ENCODE peak calls at places on chromosomes 3 and 15, in four cellular contexts. U, M, C and J are unnamed samples. For H3K9me3 and H3K27me3, the result is how much of the 10 kb centered on the place peaks cover.

GRCh38 chr3:29255854-29256696 is 24.8 kb upstream of the RBMS3 start:
- DNase-seq in U (no peak), M (no peak), C (peak), J (no peak)

GRCh38 chr3:8201011-8201410 is 300.6 kb upstream of the LMCD1 start:
- DNase-seq in U (no peak), M (no peak), C (no peak), J (no peak)

GRCh38 chr15:35068861-35069260 is 16.2 kb downstream of the NANOGP8 start:
- DNase-seq in U (no peak), M (no peak), C (no peak), J (no peak)

GRCh38 chr3:57893668-57894067 is 114.6 kb upstream of the FLNB start:
- DNase-seq in U (no peak), M (no peak), C (no peak), J (no peak)

GRCh38 chr3:110583373-110583935 is 488.2 kb upstream of the NECTIN3 start:
- DNase-seq in U (no peak), M (no peak), C (peak), J (no peak)

GRCh38 chr3:56761023-56761422 is 40.7 kb downstream of the ARHGEF3 start:
- DNase-seq in U (no peak), M (no peak), C (no peak), J (no peak)

GRCh38 chr3:168162172-168162571 is 66.4 kb upstream of the GOLIM4 start:
- DNase-seq in U (no peak), M (no peak), C (peak), J (no peak)

GRCh38 chr3:87766736-87767135 is 292.1 kb downstream of the CGGBP1 start:
- DNase-seq in U (no peak), M (no peak), C (no peak), J (no peak)

GRCh38 chr15:40969363-40969762 is 16.1 kb downstream of the CHAC1 start:
- DNase-seq in U (no peak), M (no peak), C (no peak), J (no peak)

GRCh38 chr3:27976933-27977332 is 254.8 kb upstream of the EOMES start:
- DNase-seq in U (no peak), M (no peak), C (peak), J (no peak)

GRCh38 chr15:97995881-97996603 is 35.5 kb downstream of the ARRDC4 start:
- DNase-seq in U (no peak), M (peak), C (peak), J (no peak)

GRCh38 chr3:194632211-194632982 is 822 bp downstream of the TMEM44 start:
- DNase-seq in U (peak), M (peak), C (peak), J (no peak)

GRCh38 chr3:111831840-111832239 is 27.2 kb upstream of the PHLDB2 start:
- DNase-seq in U (no peak), M (peak), C (no peak), J (no peak)

GRCh38 chr3:141452045-141452444 is 34.8 kb upstream of the RASA2 start:
- DNase-seq in U (no peak), M (peak), C (peak), J (no peak)

GRCh38 chr3:5017953-5018531 is 38.8 kb downstream of the BHLHE40 start:
- DNase-seq in U (no peak), M (no peak), C (peak), J (peak)

GRCh38 chr3:81650187-81650586 is 111.3 kb downstream of the GBE1 start:
- DNase-seq in U (no peak), M (no peak), C (no peak), J (no peak)

GRCh38 chr3:4799266-4800256 is 179.7 kb upstream of the BHLHE40 start:
- DNase-seq in U (no peak), M (no peak), C (no peak), J (no peak)

DNA sequence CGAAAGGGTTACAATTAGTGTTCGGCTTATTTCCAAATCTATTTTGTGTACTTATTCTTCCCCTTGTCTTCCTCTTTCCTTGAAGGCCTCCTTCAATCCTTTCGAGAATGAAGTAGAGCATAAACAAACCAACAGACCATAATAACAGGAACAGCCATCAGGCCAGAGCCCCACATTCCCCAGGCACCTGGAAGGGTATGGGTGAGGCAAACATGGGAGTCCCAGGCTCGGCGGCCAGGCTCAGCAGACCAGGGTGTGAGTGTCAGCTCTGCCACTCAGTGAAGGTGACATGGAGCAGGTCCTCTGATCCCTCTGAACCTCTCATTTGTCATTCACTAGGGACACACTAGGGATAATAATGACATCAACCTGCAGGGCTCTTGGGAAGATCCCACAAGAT is 13.8 kb downstream of the ALS2CL start:
- DNase-seq in U (no peak), M (no peak), C (no peak), J (no peak)
- H3K4me3 ChIP-seq in U (no peak), M (no peak), C (no peak), J (no peak)

DNA sequence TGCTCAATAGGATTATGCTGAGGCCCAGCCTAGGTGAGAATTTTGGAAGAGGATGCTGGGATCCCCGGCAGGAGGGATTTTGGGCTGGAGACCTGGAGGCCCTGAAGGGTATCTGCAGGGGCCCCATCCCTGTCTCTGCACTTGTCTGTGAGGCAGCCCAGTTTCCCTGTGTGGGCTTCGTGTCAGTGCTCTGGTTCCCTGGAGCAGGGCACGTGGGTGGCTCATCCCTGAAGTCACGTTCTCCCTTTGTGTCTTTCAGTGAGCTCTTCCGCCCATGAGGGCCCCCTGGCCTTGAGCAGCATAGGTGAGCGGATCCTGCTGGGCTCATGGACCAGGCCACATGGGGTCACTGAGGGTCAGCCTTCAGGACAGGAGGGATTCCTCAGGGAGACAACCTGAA is 217.9 kb downstream of the SNRPN start:
- DNase-seq in U (no peak), M (no peak), C (no peak), J (no peak)
- H3K9me3 ChIP-seq in U (under half), M (half or more), C (under half), J (under half)

DNA sequence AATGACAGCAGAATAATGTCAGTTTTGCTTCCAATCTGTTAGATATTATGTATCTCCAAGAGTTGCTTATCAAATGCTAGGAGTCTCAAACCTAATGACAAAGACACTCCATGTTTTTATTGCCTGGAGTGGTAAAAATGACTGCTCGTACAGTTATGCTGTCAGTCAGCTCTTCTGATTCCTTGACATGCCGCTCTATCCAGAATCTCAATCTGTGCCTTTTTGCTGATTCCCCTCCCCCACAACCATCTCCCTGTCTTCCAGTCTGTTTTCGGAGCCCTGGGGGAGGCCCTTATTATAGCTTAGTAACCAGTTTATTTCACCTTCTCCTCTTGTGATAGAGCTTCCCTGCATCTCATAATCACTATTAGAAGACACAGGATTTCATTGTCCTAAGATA is 2.6 kb downstream of the MKRN2 start:
- DNase-seq in U (no peak), M (no peak), C (no peak), J (no peak)
- H3K27me3 ChIP-seq in U (under half), M (under half), C (under half), J (under half)

DNA sequence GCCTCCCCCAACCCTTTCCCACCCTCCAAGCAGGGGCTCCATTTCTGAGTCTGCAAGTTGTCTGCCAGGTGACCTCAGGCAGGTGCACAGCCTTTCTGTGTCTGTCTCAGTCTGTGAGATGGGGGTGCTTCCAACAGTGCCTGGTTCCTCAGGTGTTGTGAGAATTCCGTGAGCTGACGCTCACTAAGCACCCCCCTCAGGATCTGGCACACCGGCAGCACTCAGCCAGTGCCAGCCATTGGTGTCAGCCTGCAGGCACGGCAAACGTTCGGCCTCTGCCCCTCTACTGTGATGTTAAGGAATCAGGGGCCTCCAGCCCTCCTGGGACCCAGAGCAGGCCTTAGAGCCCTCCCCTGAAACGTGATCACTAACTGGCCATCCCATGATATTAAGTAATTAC is 2.4 kb downstream of the KLF15 start:
- DNase-seq in U (no peak), M (no peak), C (no peak), J (peak)
- H3K4me3 ChIP-seq in U (no peak), M (no peak), C (no peak), J (peak)

DNA sequence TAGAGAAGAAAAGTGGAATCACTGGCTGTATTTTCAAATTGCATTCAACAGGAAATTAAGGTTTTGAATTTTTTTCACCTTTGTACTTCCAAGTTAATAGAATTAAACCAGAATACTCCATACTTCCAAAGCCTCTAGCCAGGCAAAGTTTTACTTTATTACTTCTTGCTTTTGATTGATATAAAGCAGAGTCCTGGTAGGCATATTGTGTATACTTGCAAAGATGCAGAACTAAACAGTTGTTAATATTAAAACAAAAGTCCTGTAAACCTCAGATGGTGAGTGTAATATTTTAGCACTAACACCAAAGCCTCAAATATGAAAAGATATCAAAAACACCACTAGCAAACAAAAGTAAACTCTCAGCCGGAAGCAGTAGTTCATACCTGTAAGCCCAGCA is 107.2 kb upstream of the C2CD4B start:
- DNase-seq in U (no peak), M (no peak), C (no peak), J (no peak)
- H3K9me3 ChIP-seq in U (under half), M (under half), C (under half), J (under half)

GRCh38 chr3:185511711-185512110 is 12.9 kb upstream of the TMEM41A start:
- DNase-seq in U (no peak), M (no peak), C (no peak), J (no peak)

GRCh38 chr3:185508330-185508729 is 9.5 kb upstream of the TMEM41A start:
- DNase-seq in U (no peak), M (no peak), C (no peak), J (no peak)

GRCh38 chr3:185504636-185505035 is 5.8 kb upstream of the TMEM41A start:
- DNase-seq in U (no peak), M (no peak), C (no peak), J (no peak)

GRCh38 chr3:185503467-185503975 is 4.7 kb upstream of the TMEM41A start:
- DNase-seq in U (no peak), M (no peak), C (no peak), J (no peak)

GRCh38 chr3:185507883-185508282 is 9.0 kb upstream of the TMEM41A start:
- DNase-seq in U (no peak), M (no peak), C (no peak), J (no peak)
- H3K27me3 ChIP-seq in U (under half), M (under half), C (under half), J (under half)

GRCh38 chr3:189624130-189624529 is 7.1 kb upstream of the TP63 start:
- DNase-seq in U (no peak), M (no peak), C (no peak), J (no peak)
- H3K4me3 ChIP-seq in U (no peak), M (no peak), C (no peak), J (no peak)

GRCh38 chr3:145251311-145251710 is 909.7 kb downstream of the PLOD2 start:
- DNase-seq in U (no peak), M (no peak), C (no peak), J (no peak)
- H3K9me3 ChIP-seq in U (under half), M (under half), C (under half), J (under half)

GRCh38 chr15:73873889-73874511 is 636 bp downstream of the TBC1D21 start:
- DNase-seq in U (no peak), M (peak), C (peak), J (no peak)

GRCh38 chr15:73869216-73869995 is 4.0 kb upstream of the TBC1D21 start:
- DNase-seq in U (no peak), M (no peak), C (no peak), J (no peak)

GRCh38 chr15:73870700-73871408 is 2.5 kb upstream of the TBC1D21 start:
- DNase-seq in U (peak), M (no peak), C (no peak), J (no peak)

GRCh38 chr15:73873456-73873855 is at the start of gene TBC1D21:
- DNase-seq in U (no peak), M (no peak), C (no peak), J (no peak)

GRCh38 chr15:73872370-73872769 is 994 bp upstream of the TBC1D21 start:
- DNase-seq in U (no peak), M (no peak), C (no peak), J (no peak)
- H3K27me3 ChIP-seq in U (under half), M (under half), C (under half), J (under half)

DNA sequence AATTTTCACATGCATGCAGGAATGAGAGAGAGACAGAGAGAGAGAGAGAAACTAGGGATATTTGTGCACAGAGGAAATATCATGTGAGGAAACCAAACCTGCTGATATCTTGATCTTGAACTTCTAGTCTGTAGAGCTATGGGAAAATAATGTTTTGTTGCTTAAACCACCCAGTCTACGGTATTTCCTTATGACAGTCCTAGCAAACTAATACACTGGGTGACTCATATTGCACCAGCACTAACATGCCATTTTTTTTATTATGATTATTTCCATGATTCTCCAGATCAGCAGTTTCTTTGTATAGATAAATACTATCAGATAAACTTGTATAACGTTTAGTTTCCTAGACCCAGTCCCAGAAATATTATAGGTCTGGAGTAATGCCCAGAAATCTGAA is 1259.0 kb downstream of the ZPLD1 start:
- DNase-seq in U (no peak), M (no peak), C (no peak), J (no peak)
- H3K4me3 ChIP-seq in U (no peak), M (no peak), C (no peak), J (no peak)